ENCODE peak calls at places on chromosomes 4 and X, in four cellular contexts. L is H9, K is IMR-90, W is H1. A is an unnamed sample.

GRCh38 chr4:153276966-153277365 is 67.5 kb upstream of the MND1 start:
- DNase-seq in L (no peak), K (no peak), W (no peak), A (no peak)

GRCh38 chr4:79498282-79498681 is 90.3 kb upstream of the GK2 start:
- DNase-seq in L (no peak), K (no peak), W (no peak), A (no peak)

GRCh38 chrX:69109706-69110635 is 55.3 kb downstream of the PJA1 start:
- DNase-seq in L (peak; percentile 33), K (peak; percentile 73), W (no peak), A (peak; percentile 97)

GRCh38 chr4:147388016-147388415 is 92.9 kb upstream of the EDNRA start:
- DNase-seq in L (no peak), K (peak; percentile 50), W (no peak), A (no peak)

GRCh38 chrX:154805696-154806091 is 409 bp upstream of the MPP1 start:
- DNase-seq in L (no peak), K (peak; percentile 21), W (no peak), A (peak; percentile 31)

GRCh38 chr4:119039779-119040178 is 95.9 kb upstream of the MYOZ2 start:
- DNase-seq in L (peak; percentile 72), K (no peak), W (no peak), A (peak; percentile 70)

GRCh38 chrX:3820170-3820569 is 106.7 kb upstream of the PRKX start:
- DNase-seq in L (no peak), K (peak; percentile 93), W (no peak), A (no peak)

GRCh38 chr4:15694431-15694830 is 8.4 kb upstream of the BST1 start:
- DNase-seq in L (no peak), K (no peak), W (no peak), A (no peak)

GRCh38 chr4:174713821-174714220 is 115.2 kb downstream of the GLRA3 start:
- DNase-seq in L (no peak), K (no peak), W (no peak), A (peak; percentile 47)

GRCh38 chr4:127698789-127699200 is 31.4 kb upstream of the SLC25A31 start:
- DNase-seq in L (no peak), K (peak; percentile 66), W (no peak), A (no peak)

GRCh38 chrX:140817943-140818342 is 108.4 kb downstream of the LINC00632 start:
- DNase-seq in L (no peak), K (peak; percentile 41), W (no peak), A (peak; percentile 35)

GRCh38 chr4:103786014-103786413 is 66.2 kb upstream of the TACR3 start:
- DNase-seq in L (peak; percentile 67), K (no peak), W (no peak), A (peak; percentile 88)

GRCh38 chrX:2284601-2285000 is 216.2 kb downstream of the DHRSX start:
- DNase-seq in L (no peak), K (peak; percentile 12), W (no peak), A (no peak)

DNA sequence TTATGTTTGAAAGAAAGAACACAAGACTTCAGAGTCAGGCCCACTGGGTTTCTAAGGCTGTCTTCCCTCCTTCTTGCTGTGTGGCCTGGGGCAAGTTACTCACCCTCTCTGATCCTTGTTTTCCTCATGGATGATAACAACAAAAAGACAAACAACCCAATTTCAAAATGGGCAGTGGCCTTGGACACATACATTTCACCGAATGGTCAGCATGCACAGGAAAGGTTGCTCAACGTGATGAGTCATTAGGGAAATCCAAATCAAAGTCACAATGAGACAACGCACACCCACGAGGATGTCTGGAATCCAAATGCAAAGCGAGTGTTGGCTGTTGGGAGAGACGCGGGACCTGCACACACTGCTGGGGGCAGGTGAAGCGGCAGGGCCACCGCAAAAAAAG is 50.8 kb upstream of the PPP2R2C start:
- DNase-seq in L (no peak), K (peak; percentile 10), W (no peak), A (no peak)
- H4K5ac ChIP-seq in L (no peak overlapping the region), K (no peak overlapping the region), W (no peak overlapping the region), A (no peak overlapping the region)

GRCh38 chr4:59646082-59646481 is 1554.0 kb upstream of the ADGRL3 start:
- DNase-seq in L (no peak), K (no peak), W (no peak), A (no peak)
- H4K5ac ChIP-seq in L (no peak overlapping the region), K (no peak overlapping the region), W (no peak overlapping the region), A (no peak overlapping the region)

DNA sequence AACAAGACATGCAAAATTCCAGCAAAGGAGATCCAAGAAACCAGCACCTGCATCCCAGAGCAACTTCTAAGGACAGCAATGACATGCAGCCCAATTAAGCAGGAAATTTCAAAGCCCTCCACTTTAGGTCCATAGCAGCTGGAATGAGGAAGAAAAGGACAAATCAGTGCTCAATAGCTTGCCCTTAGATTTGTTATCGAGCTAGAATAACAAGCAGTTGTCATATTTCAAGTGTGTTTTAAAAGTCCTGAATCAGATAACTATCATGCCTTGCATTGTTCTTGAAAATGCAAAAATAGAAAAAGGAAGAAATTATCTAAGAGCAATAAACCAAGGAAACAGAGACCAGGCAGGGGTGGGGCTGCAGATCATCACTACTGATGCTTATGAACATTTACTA is 44.0 kb upstream of the KLF3 start:
- DNase-seq in L (no peak), K (no peak), W (no peak), A (no peak)
- H4K5ac ChIP-seq in L (no peak overlapping the region), K (no peak overlapping the region), W (no peak overlapping the region), A (no peak overlapping the region)

DNA sequence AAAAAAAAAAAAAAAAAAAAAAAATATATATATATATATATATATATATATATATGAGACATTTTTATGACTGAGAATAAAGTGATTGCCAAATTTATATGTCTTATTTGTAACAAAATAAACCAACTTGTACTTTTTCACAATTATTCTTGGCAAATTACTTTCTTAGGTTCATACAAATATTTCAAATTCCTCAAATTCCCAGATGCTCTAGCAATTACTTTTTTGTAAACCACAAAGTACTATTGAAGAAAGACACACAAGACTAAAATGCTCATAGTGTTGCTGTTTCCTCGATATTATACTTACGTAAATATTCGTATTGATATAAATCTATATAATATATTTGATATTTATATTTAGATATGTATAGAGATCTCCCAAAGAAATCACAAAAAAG is 390.0 kb downstream of the FAT4 start:
- DNase-seq in L (no peak), K (peak; percentile 37), W (no peak), A (peak; percentile 47)
- H4K5ac ChIP-seq in L (no peak overlapping the region), K (no peak overlapping the region), W (peak overlapping the region; percentile 72), A (no peak overlapping the region)

GRCh38 chr4:36900446-36900987 is 344.0 kb upstream of the NWD2 start:
- DNase-seq in L (peak; percentile 43), K (no peak), W (peak; percentile 7), A (no peak)

GRCh38 chr4:36904823-36905222 is 339.7 kb upstream of the NWD2 start:
- DNase-seq in L (no peak), K (no peak), W (no peak), A (no peak)
- H4K5ac ChIP-seq in L (no peak overlapping the region), K (no peak overlapping the region), W (no peak overlapping the region), A (no peak overlapping the region)

DNA sequence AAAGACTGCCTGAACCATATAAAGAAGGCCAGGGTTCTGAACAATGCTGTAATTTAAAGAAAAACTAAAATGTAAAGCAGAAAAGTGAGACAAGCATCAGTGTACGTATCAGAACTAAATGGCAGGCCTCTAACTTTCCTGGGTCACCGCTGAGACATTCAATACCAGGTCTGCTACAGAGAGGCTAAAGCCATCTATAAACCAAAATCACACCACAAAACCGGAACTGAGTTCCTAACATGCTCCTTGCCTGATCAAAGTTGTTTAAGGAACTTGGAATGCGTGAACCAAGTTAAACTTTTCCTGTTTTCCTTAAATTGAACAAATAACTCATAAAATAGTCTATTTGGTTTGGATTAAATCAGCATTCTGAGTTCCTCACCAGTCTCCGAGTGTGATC is 55.3 kb upstream of the TECRL start:
- DNase-seq in L (no peak), K (no peak), W (no peak), A (no peak)
- H4K5ac ChIP-seq in L (no peak overlapping the region), K (no peak overlapping the region), W (no peak overlapping the region), A (no peak overlapping the region)

GRCh38 chr4:187188118-187188517 is 464.5 kb upstream of the FAT1 start:
- DNase-seq in L (no peak), K (no peak), W (no peak), A (no peak)
- H4K5ac ChIP-seq in L (no peak overlapping the region), K (no peak overlapping the region), W (no peak overlapping the region), A (no peak overlapping the region)